ENCODE peak calls at places on chromosome 20, in eight cellular contexts. F is PC-3, M is Panc1, U is HCT116, H is AG04450, W is A549, S is uterus, G is astrocyte. L is an unnamed sample.

GRCh38 chr20:11403711-11404110 is 514.0 kb upstream of the BTBD3 start:
- DNase-seq in H (no peak), G (peak; percentile 77), U (no peak), M (no peak), S (peak; percentile 61), W (no peak), F (no peak), L (no peak)

GRCh38 chr20:38286586-38287502 is 17.1 kb upstream of the BPI start:
- DNase-seq in S (no peak), W (no peak), F (no peak), M (no peak), G (peak; percentile 52), U (no peak), H (no peak), L (no peak)

GRCh38 chr20:38190166-38190565 is 25.1 kb upstream of the TGM2 start:
- DNase-seq in F (no peak), H (no peak), W (no peak), M (no peak), S (peak; percentile 7), U (no peak), G (no peak), L (no peak)

GRCh38 chr20:25408890-25409289 is 1.4 kb downstream of the GINS1 start:
- DNase-seq in M (no peak), W (no peak), G (no peak), H (no peak), S (no peak), F (no peak), U (no peak), L (no peak)

GRCh38 chr20:48722737-48723191 is 105.0 kb downstream of the PREX1 start:
- DNase-seq in S (no peak), W (peak; percentile 35), H (no peak), U (no peak), M (no peak), F (peak; percentile 51), G (peak; percentile 19), L (no peak)

GRCh38 chr20:57457243-57457761 is 66.1 kb downstream of the RBM38 start:
- DNase-seq in M (no peak), S (no peak), H (no peak), G (no peak), F (no peak), W (no peak), U (no peak), L (no peak)

GRCh38 chr20:46178891-46179290 is 60.8 kb downstream of the CD40 start:
- DNase-seq in U (no peak), W (no peak), S (no peak), F (no peak), H (no peak), M (no peak), G (no peak), L (no peak)

GRCh38 chr20:57252559-57253162 is 13.8 kb downstream of the BMP7 start:
- DNase-seq in S (no peak), U (no peak), M (no peak), G (no peak), W (no peak), F (no peak), H (no peak), L (no peak)

GRCh38 chr20:48051810-48052491 is 266.7 kb upstream of the SULF2 start:
- DNase-seq in G (peak; percentile 86), M (no peak), H (no peak), F (peak; percentile 97), W (peak; percentile 28), S (no peak), U (no peak), L (no peak)

GRCh38 chr20:15205023-15205422 is 867.6 kb upstream of the FLRT3 start:
- DNase-seq in M (no peak), F (no peak), G (no peak), S (no peak), W (no peak), H (no peak), U (no peak), L (no peak)

DNA sequence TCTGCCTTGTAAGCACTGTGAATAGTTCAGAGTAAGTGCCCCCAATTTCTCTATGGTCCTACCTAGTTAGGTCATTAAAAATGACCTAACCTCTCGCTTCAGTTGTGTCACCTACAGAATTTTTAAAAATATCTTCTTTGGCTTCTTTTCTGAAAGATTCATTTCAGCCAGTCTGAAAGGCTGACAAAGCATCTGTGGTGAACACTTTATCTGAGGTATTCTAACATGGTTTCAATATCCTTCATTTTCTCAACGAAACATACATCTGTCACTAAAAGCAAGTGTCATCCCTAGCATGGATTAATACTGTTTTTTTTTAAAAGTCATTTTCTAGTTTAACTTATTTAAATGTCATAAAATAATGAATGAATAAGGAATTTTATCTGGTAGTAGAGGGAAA is 5.1 kb downstream of the DPM1 start:
- DNase-seq in F (no peak), W (no peak), G (no peak), M (no peak), U (no peak), S (no peak), H (no peak), L (no peak)
- H3K27ac ChIP-seq in F (no peak overlapping the region), W (no peak overlapping the region), G (no peak overlapping the region), M (no peak overlapping the region), U (no peak overlapping the region), S (no peak overlapping the region), H (no peak overlapping the region), L (no peak overlapping the region)

DNA sequence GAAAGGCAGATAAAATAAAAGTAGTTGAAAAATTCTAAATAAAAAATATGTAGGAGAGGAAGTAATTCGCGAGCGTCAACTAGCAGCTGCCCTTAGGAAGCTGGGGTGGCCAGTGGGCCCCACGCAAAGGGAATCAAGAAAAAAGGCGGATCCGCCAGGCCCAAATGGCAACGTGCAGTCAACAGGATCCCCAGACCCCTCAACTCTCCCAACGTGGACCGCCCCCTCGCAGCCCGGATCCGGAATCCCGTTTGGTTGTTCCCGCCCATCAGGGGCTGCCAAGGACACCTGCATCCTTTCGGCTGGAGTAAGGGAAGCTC is 296 bp downstream of the DZANK1 start:
- DNase-seq in G (no peak), W (peak; percentile 84), M (no peak), F (no peak), S (no peak), U (no peak), H (no peak), L (no peak)
- TF ChIP-seq CTCF in G (no peak), W (no peak), M (no peak), F (no peak), S (no peak), U (no peak), H (no peak), L (no peak)

GRCh38 chr20:20367681-20368413 is at the start of gene INSM1:
- DNase-seq in U (no peak), M (no peak), G (no peak), S (no peak), H (no peak), F (no peak), W (no peak), L (no peak)

GRCh38 chr20:20371133-20371532 is 3.2 kb downstream of the INSM1 start:
- DNase-seq in F (no peak), G (no peak), W (no peak), U (no peak), H (no peak), S (no peak), M (no peak), L (no peak)

GRCh38 chr20:20368414-20369352 is 779 bp downstream of the INSM1 start:
- DNase-seq in M (no peak), S (no peak), F (no peak), W (no peak), G (no peak), U (no peak), H (no peak), L (no peak)

GRCh38 chr20:20370087-20370575 is 2.2 kb downstream of the INSM1 start:
- DNase-seq in U (no peak), M (no peak), G (no peak), S (no peak), H (no peak), F (no peak), W (no peak), L (no peak)

GRCh38 chr20:20369353-20370086 is 1.6 kb downstream of the INSM1 start:
- DNase-seq in W (no peak), M (no peak), H (no peak), G (no peak), U (no peak), S (no peak), F (peak; percentile 33), L (no peak)
- H3K4me3 ChIP-seq in W (peak overlapping the region; percentile 44), M (no peak overlapping the region), H (no peak overlapping the region), G (no peak overlapping the region), U (no peak overlapping the region), S (no peak overlapping the region), F (peak overlapping the region; percentile 46), L (no peak overlapping the region)

GRCh38 chr20:62780696-62781095 is 15.6 kb upstream of the MRGBP start:
- DNase-seq in G (no peak), S (no peak), M (no peak), U (no peak), F (no peak), W (no peak), H (no peak), L (no peak)
- H3K27ac ChIP-seq in G (no peak overlapping the region), S (no peak overlapping the region), M (no peak overlapping the region), U (no peak overlapping the region), F (no peak overlapping the region), W (no peak overlapping the region), H (no peak overlapping the region), L (no peak overlapping the region)

DNA sequence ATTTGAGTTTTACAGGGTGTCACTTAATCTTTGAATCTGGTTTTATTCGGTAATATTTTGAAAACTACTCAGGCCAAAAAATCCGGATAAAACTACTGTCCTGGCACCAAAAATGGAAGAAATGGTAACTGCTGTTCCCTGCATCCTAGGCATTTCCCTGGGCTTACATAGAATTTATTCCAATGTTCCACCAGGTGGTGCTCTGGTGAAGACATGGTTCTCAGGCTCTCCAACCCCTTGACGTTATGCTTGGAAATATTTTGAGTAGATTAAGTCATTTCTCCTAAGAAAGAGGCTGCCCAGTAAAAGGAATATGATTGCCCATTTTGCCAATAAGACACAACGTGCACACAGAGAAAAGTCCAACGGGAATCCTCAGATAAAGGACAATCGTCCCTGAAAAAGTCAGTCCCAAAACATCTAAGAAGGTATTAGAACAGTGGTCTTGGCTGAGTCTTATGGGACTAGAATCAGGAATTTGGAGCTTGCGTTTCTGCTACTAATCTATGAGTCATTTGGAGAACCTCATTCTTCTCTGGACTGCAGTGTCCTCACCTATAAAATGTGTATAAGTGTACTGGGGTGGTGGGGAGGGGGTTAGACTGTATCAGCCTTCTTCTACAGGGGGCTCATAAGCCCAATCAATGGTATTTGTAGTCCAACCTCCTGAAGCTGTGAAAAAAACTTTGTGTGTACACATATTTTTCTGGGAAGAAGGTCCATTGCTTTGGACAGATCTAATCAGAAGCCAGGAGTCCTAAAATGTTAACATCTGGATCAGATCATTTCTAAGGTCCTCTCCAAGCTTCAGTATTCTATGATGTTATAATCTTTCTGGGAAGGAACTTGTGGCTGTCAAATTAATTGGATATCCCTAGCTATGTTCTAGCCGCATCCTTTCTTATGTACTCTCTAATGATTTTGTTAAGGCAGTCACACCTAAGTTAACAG is 131.0 kb upstream of the BMP2 start:
- DNase-seq in F (peak; percentile 82), G (peak; percentile 58), H (peak; percentile 30), M (no peak), U (no peak), S (no peak), W (peak; percentile 23), L (no peak)
- TF ChIP-seq CTCF in F (peak; percentile 86), G (peak; percentile 64), H (peak; percentile 70), M (peak; percentile 37), U (peak; percentile 32), S (no peak), W (peak; percentile 33), L (peak; percentile 39)

GRCh38 chr20:51029963-51030930 is 7.3 kb upstream of the KCNG1 start:
- DNase-seq in U (no peak), W (no peak), H (no peak), M (no peak), S (peak; percentile 46), F (no peak), G (no peak), L (no peak)
- H3K4me3 ChIP-seq in U (no peak overlapping the region), W (no peak overlapping the region), H (no peak overlapping the region), M (no peak overlapping the region), S (no peak overlapping the region), F (no peak overlapping the region), G (no peak overlapping the region), L (no peak overlapping the region)

L was measured in lung.